ENCODE peak calls at places on chromosome 10, in nine cellular contexts. V is colonic mucosa; E is CD8-positive, alpha-beta T cell; O is A549; G is testis; N is lung; B is psoas muscle; J is gastrocnemius medialis; Z is left ventricle myocardium inferior. M is an unnamed sample.

GRCh38 chr10:89785095-89785494 is 83.7 kb downstream of the KIF20B start:
- DNase-seq in E (no peak), G (peak; percentile 69), B (no peak), Z (no peak), O (no peak), V (no peak), J (no peak), N (no peak), M (no peak)

GRCh38 chr10:14758994-14759664 is 15.6 kb downstream of the FAM107B start:
- DNase-seq in Z (no peak), G (no peak), V (no peak), E (no peak), J (no peak), B (no peak), O (no peak), N (no peak), M (no peak)

GRCh38 chr10:94320285-94320914 is 42.3 kb downstream of the NOC3L start:
- DNase-seq in V (peak; percentile 77), G (peak; percentile 87), B (peak; percentile 57), J (peak; percentile 36), O (peak; percentile 33), Z (peak; percentile 56), E (peak; percentile 41), N (peak; percentile 69), M (peak; percentile 65)

GRCh38 chr10:128161031-128161430 is 34.8 kb upstream of the MKI67 start:
- DNase-seq in V (no peak), O (no peak), J (no peak), N (no peak), E (no peak), B (no peak), G (no peak), Z (no peak), M (no peak)

GRCh38 chr10:45000764-45001381 is at the start of gene ZNF22:
- DNase-seq in N (peak; percentile 67), J (peak; percentile 17), O (peak; percentile 16), E (peak; percentile 83), V (peak; percentile 69), B (peak; percentile 76), Z (peak; percentile 73), G (peak; percentile 75), M (peak; percentile 63)

GRCh38 chr10:7054915-7055314 is 355.9 kb downstream of the SFMBT2 start:
- DNase-seq in G (no peak), V (no peak), E (no peak), B (no peak), Z (no peak), J (no peak), O (peak; percentile 48), N (no peak), M (no peak)

GRCh38 chr10:117130346-117130745 is 7.7 kb downstream of the VAX1 start:
- DNase-seq in Z (no peak), G (no peak), E (no peak), O (no peak), N (no peak), V (no peak), J (no peak), B (no peak), M (no peak)

GRCh38 chr10:113681533-113682470 is 2.1 kb downstream of the CASP7 start:
- DNase-seq in J (no peak), V (no peak), N (no peak), E (no peak), B (no peak), Z (no peak), G (no peak), O (no peak), M (no peak)

GRCh38 chr10:104117839-104118323 is 4.1 kb upstream of the SFR1 start:
- DNase-seq in G (no peak), V (no peak), N (peak; percentile 50), Z (no peak), J (no peak), E (no peak), O (peak; percentile 58), B (no peak), M (no peak)

GRCh38 chr10:15088428-15089261 is at the start of gene ACBD7:
- DNase-seq in G (peak; percentile 86), V (peak; percentile 71), J (peak; percentile 46), N (peak; percentile 69), Z (peak; percentile 71), B (peak; percentile 80), O (peak; percentile 95), E (peak; percentile 76), M (peak; percentile 60)

GRCh38 chr10:29730969-29731368 is 96.2 kb upstream of the SVIL start:
- DNase-seq in Z (no peak), E (no peak), G (no peak), J (no peak), N (no peak), B (no peak), V (no peak), O (no peak), M (no peak)

GRCh38 chr10:109593686-109594085 is 329.6 kb downstream of the XPNPEP1 start:
- DNase-seq in J (no peak), G (no peak), V (no peak), E (no peak), N (no peak), O (no peak), B (no peak), Z (no peak), M (no peak)

GRCh38 chr10:132281915-132282666 is 25.7 kb downstream of the STK32C start:
- DNase-seq in G (no peak), O (no peak), Z (no peak), E (no peak), N (no peak), J (peak; percentile 23), B (peak; percentile 16), V (no peak), M (no peak)

GRCh38 chr10:132279873-132280645 is 27.7 kb downstream of the STK32C start:
- DNase-seq in O (no peak), E (no peak), J (no peak), B (peak; percentile 4), Z (no peak), V (no peak), G (no peak), N (no peak), M (no peak)

GRCh38 chr10:132280646-132281074 is 27.1 kb downstream of the STK32C start:
- DNase-seq in B (peak; percentile 1), V (no peak), G (no peak), O (no peak), E (no peak), Z (no peak), J (no peak), N (no peak), M (no peak)

GRCh38 chr10:132283604-132284382 is 24.0 kb downstream of the STK32C start:
- DNase-seq in N (no peak), B (peak; percentile 9), G (peak; percentile 22), J (no peak), V (no peak), E (no peak), O (no peak), Z (no peak), M (no peak)

DNA sequence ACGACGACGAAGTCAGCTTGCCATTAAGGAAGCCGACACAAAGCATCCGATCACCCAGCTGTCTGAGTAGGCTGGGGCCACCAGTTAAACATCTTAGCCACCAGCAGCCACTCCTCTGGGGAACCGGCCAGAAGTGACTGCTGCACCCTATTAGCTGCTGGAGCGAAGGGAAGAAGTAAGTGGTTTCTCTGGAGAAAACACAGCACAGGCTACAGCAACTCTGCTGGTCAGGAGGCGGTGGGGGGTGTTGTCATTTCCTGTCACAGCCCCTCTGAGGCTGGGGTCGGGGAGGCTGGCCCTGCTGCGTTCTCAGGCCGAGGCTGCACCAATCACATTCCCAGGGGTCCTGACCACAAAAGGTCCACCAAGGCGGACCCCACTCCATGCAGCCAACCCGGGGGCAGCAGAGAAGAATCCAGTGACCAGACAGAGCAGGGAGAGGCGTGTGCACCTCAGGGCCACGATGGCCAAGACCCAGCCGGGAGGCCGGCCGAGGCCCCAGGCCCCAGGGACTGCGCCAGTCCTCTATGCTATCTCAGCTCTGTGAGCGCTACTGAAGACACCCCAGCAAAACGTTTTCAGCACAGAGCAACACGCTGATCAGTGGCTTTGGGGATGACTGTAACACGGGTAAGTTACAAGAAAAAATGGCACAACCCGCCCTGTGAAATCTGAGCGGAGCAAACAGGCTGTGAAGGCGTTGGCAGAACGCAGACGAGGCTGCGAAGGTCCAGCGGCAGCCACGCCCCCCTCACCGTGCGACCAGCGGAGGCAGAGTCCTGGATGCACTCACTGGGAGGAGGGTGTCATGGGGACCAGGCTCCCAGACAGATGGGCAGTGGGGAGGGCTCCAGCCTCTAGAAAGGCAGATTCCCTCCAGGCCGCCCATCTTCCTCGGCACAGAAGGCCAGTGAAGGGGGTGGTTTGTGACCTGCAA is 24.8 kb downstream of the STK32C start:
- DNase-seq in N (no peak), J (peak; percentile 28), G (no peak), O (no peak), E (no peak), Z (no peak), B (peak; percentile 27), V (no peak), M (no peak)
- H3K27ac ChIP-seq in N (no peak overlapping the region), J (no peak overlapping the region), G (no peak overlapping the region), O (no peak overlapping the region), E (no peak overlapping the region), Z (no peak overlapping the region), B (no peak overlapping the region), V (no peak overlapping the region), M (no peak overlapping the region)

GRCh38 chr10:28014651-28015050 is 15.8 kb upstream of the ODAD2 start:
- DNase-seq in E (no peak), V (no peak), G (no peak), J (no peak), B (no peak), O (no peak), Z (no peak), N (no peak), M (no peak)
- TF ChIP-seq CTCF in E (no peak), V (no peak), G (no peak), J (no peak), B (no peak), O (no peak), Z (no peak), N (no peak), M (no peak)

GRCh38 chr10:131578472-131578970 is 267.0 kb upstream of the TCERG1L start:
- DNase-seq in B (no peak), V (peak; percentile 3), O (no peak), E (no peak), J (no peak), Z (no peak), N (peak; percentile 24), G (no peak), M (no peak)
- H3K9me3 ChIP-seq in B (no peaks in the 10 kb centered on the region), V (no peaks in the 10 kb centered on the region), O (no peaks in the 10 kb centered on the region), E (no peaks in the 10 kb centered on the region), J (no peaks in the 10 kb centered on the region), Z (no peaks in the 10 kb centered on the region), N (no peaks in the 10 kb centered on the region), G (no peaks in the 10 kb centered on the region), M (no peaks in the 10 kb centered on the region)

GRCh38 chr10:119348106-119348505 is 140.7 kb downstream of the GRK5 start:
- DNase-seq in N (no peak), Z (no peak), V (no peak), J (no peak), O (no peak), B (no peak), G (no peak), E (no peak), M (no peak)

GRCh38 chr10:119350529-119351001 is 143.2 kb downstream of the GRK5 start:
- DNase-seq in Z (no peak), O (no peak), B (no peak), V (no peak), J (peak; percentile 32), G (no peak), E (no peak), N (no peak), M (no peak)

GRCh38 chr10:119348516-119349240 is 141.3 kb downstream of the GRK5 start:
- DNase-seq in Z (no peak), V (no peak), O (no peak), B (peak; percentile 52), N (no peak), G (no peak), E (no peak), J (peak; percentile 26), M (no peak)

GRCh38 chr10:119349937-119350513 is 142.7 kb downstream of the GRK5 start:
- DNase-seq in V (no peak), E (no peak), B (no peak), G (no peak), J (no peak), Z (no peak), O (no peak), N (no peak), M (no peak)

GRCh38 chr10:119349341-119349740 is 142.0 kb downstream of the GRK5 start:
- DNase-seq in O (no peak), Z (no peak), V (no peak), N (no peak), B (no peak), J (no peak), G (no peak), E (no peak), M (no peak)
- H3K27ac ChIP-seq in O (no peak overlapping the region), Z (peak overlapping the region; percentile 83), V (no peak overlapping the region), N (no peak overlapping the region), B (peak overlapping the region; percentile 9), J (peak overlapping the region; percentile 46), G (no peak overlapping the region), E (no peak overlapping the region), M (no peak overlapping the region)

M was measured in CD4-positive, alpha-beta T cell.